ENCODE peak calls at places on chromosomes 1 and 21, in seven cellular contexts. One of them, this sample, is unnamed. For H3K9me3, the result is how much of the 10 kb centered on the place peaks cover.

GRCh38 chr21:33300701-33301631 is 23.8 kb upstream of the IFNAR1 start:
- DNase-seq in ovary: no peak
- DNase-seq in CD8-positive, alpha-beta T cell: no peak
- DNase-seq in hepatocyte: no peak
- DNase-seq in PC-9: no peak
- DNase-seq in AG04450: no peak
- DNase-seq in CD8-positive, alpha-beta memory T cell: no peak
- DNase-seq in this sample: no peak

GRCh38 chr1:30125449-30126170 is 597.8 kb downstream of the MATN1 start:
- DNase-seq in CD8-positive, alpha-beta T cell: no peak
- DNase-seq in hepatocyte: no peak
- DNase-seq in ovary: no peak
- DNase-seq in PC-9: no peak
- DNase-seq in CD8-positive, alpha-beta memory T cell: no peak
- DNase-seq in AG04450: no peak
- DNase-seq in this sample: no peak

GRCh38 chr1:35945327-35945726 is 14.4 kb downstream of the AGO3 start:
- DNase-seq in CD8-positive, alpha-beta memory T cell: no peak
- DNase-seq in AG04450: no peak
- DNase-seq in ovary: no peak
- DNase-seq in CD8-positive, alpha-beta T cell: no peak
- DNase-seq in hepatocyte: no peak
- DNase-seq in PC-9: no peak
- DNase-seq in this sample: no peak

GRCh38 chr1:64348270-64348669 is 121.7 kb upstream of the CACHD1 start:
- DNase-seq in ovary: no peak
- DNase-seq in hepatocyte: no peak
- DNase-seq in PC-9: no peak
- DNase-seq in CD8-positive, alpha-beta memory T cell: no peak
- DNase-seq in CD8-positive, alpha-beta T cell: no peak
- DNase-seq in AG04450: no peak
- DNase-seq in this sample: no peak

GRCh38 chr21:41559658-41560599 is 52.0 kb upstream of the TMPRSS2 start:
- DNase-seq in CD8-positive, alpha-beta T cell: no peak
- DNase-seq in ovary: no peak
- DNase-seq in CD8-positive, alpha-beta memory T cell: no peak
- DNase-seq in hepatocyte: no peak
- DNase-seq in PC-9: no peak
- DNase-seq in AG04450: no peak
- DNase-seq in this sample: no peak

GRCh38 chr1:42305639-42306038 is 29.4 kb downstream of the FOXJ3 start:
- DNase-seq in CD8-positive, alpha-beta memory T cell: no peak
- DNase-seq in PC-9: no peak
- DNase-seq in AG04450: no peak
- DNase-seq in CD8-positive, alpha-beta T cell: no peak
- DNase-seq in hepatocyte: no peak
- DNase-seq in ovary: no peak
- DNase-seq in this sample: no peak

GRCh38 chr1:56627636-56628039 is 17.5 kb upstream of the PRKAA2 start:
- DNase-seq in CD8-positive, alpha-beta T cell: no peak
- DNase-seq in hepatocyte: no peak
- DNase-seq in CD8-positive, alpha-beta memory T cell: no peak
- DNase-seq in ovary: no peak
- DNase-seq in AG04450: no peak
- DNase-seq in PC-9: no peak
- DNase-seq in this sample: no peak

GRCh38 chr21:33406493-33406892 is 3.3 kb downstream of the IFNGR2 start:
- DNase-seq in PC-9: no peak
- DNase-seq in CD8-positive, alpha-beta T cell: no peak
- DNase-seq in CD8-positive, alpha-beta memory T cell: no peak
- DNase-seq in ovary: no peak
- DNase-seq in hepatocyte: no peak
- DNase-seq in AG04450: no peak
- DNase-seq in this sample: no peak

GRCh38 chr1:43800801-43801200 is 93.5 kb downstream of the ST3GAL3 start:
- DNase-seq in CD8-positive, alpha-beta T cell: no peak
- DNase-seq in hepatocyte: no peak
- DNase-seq in AG04450: no peak
- DNase-seq in ovary: no peak
- DNase-seq in PC-9: no peak
- DNase-seq in CD8-positive, alpha-beta memory T cell: no peak
- DNase-seq in this sample: no peak

DNA sequence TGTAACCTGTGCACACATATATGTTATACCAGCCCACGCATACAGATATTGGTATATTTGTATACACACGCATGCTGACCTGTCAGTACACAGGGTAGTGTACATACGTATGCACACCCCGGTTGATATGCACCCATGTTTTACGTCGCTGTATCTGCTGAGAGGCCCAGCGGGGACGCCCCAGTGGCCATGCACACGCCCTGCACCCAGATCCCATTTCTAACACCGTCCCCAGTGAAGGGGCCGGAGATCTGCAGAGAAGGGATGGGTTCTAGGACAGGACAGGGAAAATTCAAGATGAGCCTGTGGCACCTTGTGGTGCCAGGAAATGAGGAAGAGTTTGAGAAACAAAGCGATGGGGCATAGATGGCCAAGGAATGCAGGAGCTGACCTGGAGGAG is 57.2 kb upstream of the TTC34 start:
- DNase-seq in ovary: no peak
- DNase-seq in hepatocyte: no peak
- DNase-seq in CD8-positive, alpha-beta T cell: no peak
- DNase-seq in CD8-positive, alpha-beta memory T cell: no peak
- DNase-seq in AG04450: no peak
- DNase-seq in PC-9: no peak
- DNase-seq in this sample: no peak
- H3K9me3 ChIP-seq in ovary: under half
- H3K9me3 ChIP-seq in hepatocyte: under half
- H3K9me3 ChIP-seq in CD8-positive, alpha-beta T cell: under half
- H3K9me3 ChIP-seq in CD8-positive, alpha-beta memory T cell: under half
- H3K9me3 ChIP-seq in AG04450: half or more
- H3K9me3 ChIP-seq in PC-9: under half
- H3K9me3 ChIP-seq in this sample: under half

GRCh38 chr1:73097917-73098316 is 815.6 kb upstream of the NEGR1 start:
- DNase-seq in ovary: no peak
- DNase-seq in CD8-positive, alpha-beta T cell: no peak
- DNase-seq in CD8-positive, alpha-beta memory T cell: no peak
- DNase-seq in PC-9: no peak
- DNase-seq in AG04450: no peak
- DNase-seq in hepatocyte: no peak
- DNase-seq in this sample: no peak
- H3K9me3 ChIP-seq in ovary: under half
- H3K9me3 ChIP-seq in CD8-positive, alpha-beta T cell: under half
- H3K9me3 ChIP-seq in CD8-positive, alpha-beta memory T cell: under half
- H3K9me3 ChIP-seq in PC-9: under half
- H3K9me3 ChIP-seq in AG04450: under half
- H3K9me3 ChIP-seq in hepatocyte: under half
- H3K9me3 ChIP-seq in this sample: under half

DNA sequence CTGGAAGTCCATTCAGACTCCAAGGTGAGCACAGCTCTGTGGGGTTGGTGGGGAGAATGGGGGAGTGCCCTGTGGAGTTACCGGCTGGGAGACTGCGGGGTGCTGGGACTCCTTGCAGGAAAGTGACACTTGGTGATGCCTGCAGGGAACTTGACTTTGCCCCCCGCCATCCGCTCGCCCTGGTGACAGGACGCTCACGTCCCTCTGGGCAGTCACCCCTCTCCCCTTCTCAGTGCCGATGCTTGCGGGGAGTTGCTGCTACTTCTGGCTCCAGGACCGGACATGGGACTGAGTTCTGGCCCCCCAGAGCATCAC is 209.5 kb upstream of the C1orf174 start:
- DNase-seq in AG04450: no peak
- DNase-seq in CD8-positive, alpha-beta memory T cell: no peak
- DNase-seq in PC-9: no peak
- DNase-seq in ovary: no peak
- DNase-seq in CD8-positive, alpha-beta T cell: no peak
- DNase-seq in hepatocyte: no peak
- DNase-seq in this sample: no peak
- H3K9me3 ChIP-seq in AG04450: half or more
- H3K9me3 ChIP-seq in CD8-positive, alpha-beta memory T cell: under half
- H3K9me3 ChIP-seq in PC-9: under half
- H3K9me3 ChIP-seq in ovary: under half
- H3K9me3 ChIP-seq in CD8-positive, alpha-beta T cell: under half
- H3K9me3 ChIP-seq in hepatocyte: under half
- H3K9me3 ChIP-seq in this sample: under half

DNA sequence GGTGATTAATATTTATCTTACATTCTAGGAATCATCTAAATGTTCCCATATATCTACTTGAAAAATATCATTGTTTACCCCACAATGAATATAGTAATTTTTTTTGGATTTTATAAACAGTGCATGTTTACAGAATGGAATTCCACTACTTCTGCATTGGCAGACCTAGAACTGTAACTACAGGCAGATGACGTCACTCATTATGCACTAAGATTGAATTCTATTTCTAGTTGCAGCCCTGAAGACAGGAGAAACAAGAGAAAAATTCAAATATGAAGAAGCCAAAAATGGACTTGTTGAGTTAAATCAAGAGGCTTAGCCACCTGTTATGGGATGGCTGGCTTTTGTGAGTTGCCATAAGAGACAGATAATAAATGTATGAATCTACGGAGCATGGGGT is 364.7 kb downstream of the PCP4 start:
- DNase-seq in PC-9: no peak
- DNase-seq in CD8-positive, alpha-beta T cell: no peak
- DNase-seq in hepatocyte: no peak
- DNase-seq in ovary: no peak
- DNase-seq in CD8-positive, alpha-beta memory T cell: no peak
- DNase-seq in AG04450: no peak
- DNase-seq in this sample: no peak
- H3K9me3 ChIP-seq in PC-9: under half
- H3K9me3 ChIP-seq in CD8-positive, alpha-beta T cell: under half
- H3K9me3 ChIP-seq in hepatocyte: under half
- H3K9me3 ChIP-seq in ovary: under half
- H3K9me3 ChIP-seq in CD8-positive, alpha-beta memory T cell: under half
- H3K9me3 ChIP-seq in AG04450: under half
- H3K9me3 ChIP-seq in this sample: under half

GRCh38 chr1:227586733-227587132 is 23.4 kb downstream of the ZNF678 start:
- DNase-seq in PC-9: no peak
- DNase-seq in hepatocyte: no peak
- DNase-seq in CD8-positive, alpha-beta T cell: no peak
- DNase-seq in AG04450: no peak
- DNase-seq in ovary: no peak
- DNase-seq in CD8-positive, alpha-beta memory T cell: no peak
- DNase-seq in this sample: no peak

GRCh38 chr1:227583354-227583753 is 20.0 kb downstream of the ZNF678 start:
- DNase-seq in PC-9: no peak
- DNase-seq in CD8-positive, alpha-beta memory T cell: no peak
- DNase-seq in hepatocyte: no peak
- DNase-seq in CD8-positive, alpha-beta T cell: no peak
- DNase-seq in AG04450: no peak
- DNase-seq in ovary: no peak
- DNase-seq in this sample: no peak

GRCh38 chr1:227587968-227588367 is 24.6 kb downstream of the ZNF678 start:
- DNase-seq in CD8-positive, alpha-beta T cell: no peak
- DNase-seq in hepatocyte: no peak
- DNase-seq in ovary: no peak
- DNase-seq in CD8-positive, alpha-beta memory T cell: no peak
- DNase-seq in AG04450: no peak
- DNase-seq in PC-9: no peak
- DNase-seq in this sample: no peak
- H3K9me3 ChIP-seq in CD8-positive, alpha-beta T cell: under half
- H3K9me3 ChIP-seq in hepatocyte: under half
- H3K9me3 ChIP-seq in ovary: under half
- H3K9me3 ChIP-seq in CD8-positive, alpha-beta memory T cell: under half
- H3K9me3 ChIP-seq in AG04450: under half
- H3K9me3 ChIP-seq in PC-9: under half
- H3K9me3 ChIP-seq in this sample: under half

DNA sequence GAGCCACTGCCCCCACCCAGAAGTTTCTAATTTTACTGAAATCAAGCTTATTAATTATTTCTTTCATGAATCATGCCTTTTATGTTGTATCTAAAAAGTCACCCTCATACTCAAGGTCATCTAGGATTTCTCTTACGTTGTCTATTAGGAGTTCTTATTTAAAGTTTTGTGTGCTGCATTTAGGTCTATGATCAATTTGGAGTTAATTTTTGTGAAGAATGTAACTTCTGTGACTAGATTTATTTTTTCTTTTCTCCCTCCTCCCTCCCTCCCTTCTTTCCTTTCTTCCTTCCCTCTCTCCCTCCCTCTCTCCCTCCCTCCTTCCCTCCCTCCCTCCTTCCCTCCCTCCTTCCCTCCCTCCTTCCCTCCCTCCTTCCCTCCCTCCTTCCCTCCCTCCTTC is 317.6 kb downstream of the PLA2G4A start:
- DNase-seq in AG04450: no peak
- DNase-seq in CD8-positive, alpha-beta T cell: no peak
- DNase-seq in PC-9: no peak
- DNase-seq in ovary: no peak
- DNase-seq in CD8-positive, alpha-beta memory T cell: no peak
- DNase-seq in hepatocyte: no peak
- DNase-seq in this sample: no peak
- H3K9me3 ChIP-seq in AG04450: under half
- H3K9me3 ChIP-seq in CD8-positive, alpha-beta T cell: under half
- H3K9me3 ChIP-seq in PC-9: under half
- H3K9me3 ChIP-seq in ovary: under half
- H3K9me3 ChIP-seq in CD8-positive, alpha-beta memory T cell: under half
- H3K9me3 ChIP-seq in hepatocyte: under half
- H3K9me3 ChIP-seq in this sample: under half

DNA sequence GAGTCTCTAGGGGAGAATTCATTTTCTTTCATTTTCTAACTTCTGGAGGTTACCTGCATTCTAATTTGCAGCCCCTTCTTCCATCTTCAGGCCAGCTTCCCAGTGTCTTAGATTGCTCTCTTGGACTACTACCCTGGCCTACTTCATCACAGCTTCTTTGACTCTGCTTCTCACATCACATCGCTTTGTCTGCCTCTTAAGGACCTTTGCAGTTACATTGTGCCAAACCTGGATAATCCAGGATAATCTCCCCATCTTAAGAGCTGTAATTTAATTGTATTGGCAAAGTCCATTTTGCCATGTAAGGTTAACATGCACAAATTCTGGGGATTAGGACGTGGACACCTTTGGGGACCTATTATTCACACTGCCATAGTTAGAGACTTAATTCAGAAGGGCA is 18.4 kb downstream of the RNF2 start:
- DNase-seq in AG04450: no peak
- DNase-seq in PC-9: no peak
- DNase-seq in hepatocyte: no peak
- DNase-seq in CD8-positive, alpha-beta memory T cell: no peak
- DNase-seq in ovary: no peak
- DNase-seq in CD8-positive, alpha-beta T cell: no peak
- DNase-seq in this sample: no peak
- H3K9me3 ChIP-seq in AG04450: under half
- H3K9me3 ChIP-seq in PC-9: under half
- H3K9me3 ChIP-seq in hepatocyte: under half
- H3K9me3 ChIP-seq in CD8-positive, alpha-beta memory T cell: under half
- H3K9me3 ChIP-seq in ovary: under half
- H3K9me3 ChIP-seq in CD8-positive, alpha-beta T cell: under half
- H3K9me3 ChIP-seq in this sample: under half

DNA sequence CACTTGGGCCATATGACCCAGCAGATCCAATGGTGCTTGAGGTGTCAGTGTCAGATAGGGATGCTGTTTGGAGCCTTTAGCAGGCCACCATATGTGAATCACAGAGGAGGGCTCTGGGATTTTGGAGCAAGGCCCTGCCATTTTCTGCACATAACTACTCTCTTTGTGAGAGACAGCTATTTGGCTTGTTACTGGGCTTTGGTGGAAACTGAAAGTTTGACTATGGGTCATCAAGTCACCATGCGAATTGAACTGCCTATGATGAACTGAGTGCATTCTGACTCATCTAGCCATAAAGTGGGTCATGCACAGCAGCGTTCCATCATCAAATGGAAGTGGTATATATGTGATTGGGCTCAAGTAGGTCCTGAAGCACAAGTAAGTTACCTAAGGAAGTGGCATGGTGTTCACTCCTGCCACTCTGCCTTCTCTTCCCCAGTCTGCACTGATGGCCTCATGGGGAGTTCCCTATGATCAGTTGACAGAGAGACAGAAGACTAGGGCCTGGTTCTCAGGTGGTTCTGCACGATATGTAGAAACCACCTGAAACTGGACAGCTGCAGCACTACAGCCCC is 447.3 kb downstream of the AGBL4 start:
- DNase-seq in CD8-positive, alpha-beta T cell: no peak
- DNase-seq in CD8-positive, alpha-beta memory T cell: no peak
- DNase-seq in PC-9: no peak
- DNase-seq in hepatocyte: no peak
- DNase-seq in ovary: no peak
- DNase-seq in AG04450: no peak
- DNase-seq in this sample: no peak
- H3K9me3 ChIP-seq in CD8-positive, alpha-beta T cell: under half
- H3K9me3 ChIP-seq in CD8-positive, alpha-beta memory T cell: under half
- H3K9me3 ChIP-seq in PC-9: under half
- H3K9me3 ChIP-seq in hepatocyte: under half
- H3K9me3 ChIP-seq in ovary: under half
- H3K9me3 ChIP-seq in AG04450: under half
- H3K9me3 ChIP-seq in this sample: under half